ENCODE peak calls at places on chromosomes 12 and 14, in seven cellular contexts. K is cardiac fibroblast, R is fibroblast of the aortic adventitia, A is fibroblast of pulmonary artery, O is pancreas, M is Peyer's patch, G is foreskin fibroblast. Q is an unnamed sample.

GRCh38 chr14:75259946-75260545 is 18.6 kb upstream of the FOS start:
- DNase-seq in A (no peak), O (no peak), G (no peak), R (no peak), K (no peak), M (no peak), Q (no peak)

GRCh38 chr12:122111070-122111750 is 32.7 kb downstream of the MLXIP start:
- DNase-seq in M (no peak), O (peak; percentile 22), K (no peak), R (no peak), A (no peak), G (no peak), Q (no peak)

GRCh38 chr14:80705241-80705980 is 236.1 kb downstream of the CEP128 start:
- DNase-seq in O (no peak), A (no peak), K (no peak), R (no peak), M (no peak), G (no peak), Q (no peak)

GRCh38 chr12:47268501-47269459 is 189.0 kb upstream of the AMIGO2 start:
- DNase-seq in R (no peak), K (no peak), O (no peak), A (no peak), G (no peak), M (peak; percentile 41), Q (no peak)

GRCh38 chr12:24462946-24463345 is 486.0 kb downstream of the BCAT1 start:
- DNase-seq in R (no peak), A (no peak), G (no peak), M (no peak), K (no peak), O (no peak), Q (no peak)

GRCh38 chr12:98325003-98325402 is 190.4 kb upstream of the TMPO start:
- DNase-seq in R (no peak), K (no peak), M (no peak), G (no peak), O (no peak), A (no peak), Q (no peak)

GRCh38 chr14:74488788-74489397 is 4.2 kb downstream of the NPC2 start:
- DNase-seq in R (peak; percentile 69), G (peak; percentile 68), A (peak; percentile 72), M (no peak), K (peak; percentile 60), O (no peak), Q (peak; percentile 54)

GRCh38 chr14:100784523-100785337 is 41.2 kb upstream of the MEG3 start:
- DNase-seq in A (no peak), G (no peak), K (no peak), R (no peak), M (no peak), O (no peak), Q (no peak)

GRCh38 chr14:81655423-81656314 is 122.0 kb upstream of the SEL1L start:
- DNase-seq in A (no peak), M (no peak), K (no peak), O (no peak), R (no peak), G (no peak), Q (no peak)

GRCh38 chr12:53427905-53428594 is 4.4 kb downstream of the AMHR2 start:
- DNase-seq in R (peak; percentile 70), G (peak; percentile 95), A (peak; percentile 51), K (peak; percentile 33), M (no peak), O (no peak), Q (no peak)

GRCh38 chr14:100849432-100849831 is 23.5 kb downstream of the MEG3 start:
- DNase-seq in A (no peak), R (peak; percentile 42), O (no peak), K (no peak), G (no peak), M (no peak), Q (no peak)

GRCh38 chr14:32980887-32981501 is 42.3 kb downstream of the NPAS3 start:
- DNase-seq in K (no peak), A (no peak), O (no peak), M (no peak), G (no peak), R (no peak), Q (no peak)

GRCh38 chr12:122048156-122048555 is 26.5 kb downstream of the BCL7A start:
- DNase-seq in R (peak; percentile 52), M (no peak), K (peak; percentile 28), O (no peak), A (no peak), G (no peak), Q (no peak)

GRCh38 chr14:65080954-65081747 is 21.2 kb downstream of the MAX start:
- DNase-seq in O (no peak), A (no peak), R (peak; percentile 30), M (no peak), G (no peak), K (no peak), Q (no peak)

GRCh38 chr12:108985750-108986149 is 35.1 kb downstream of the SVOP start:
- DNase-seq in R (no peak), K (no peak), M (no peak), O (no peak), A (no peak), G (no peak), Q (no peak)

GRCh38 chr12:120639771-120640721 is at the start of gene CABP1:
- DNase-seq in O (peak; percentile 42), A (no peak), R (no peak), K (no peak), G (no peak), M (peak; percentile 64), Q (no peak)

GRCh38 chr14:91870890-91871289 is 3.6 kb upstream of the TC2N start:
- DNase-seq in G (no peak), R (no peak), A (no peak), M (no peak), K (no peak), O (no peak), Q (no peak)

GRCh38 chr14:91872011-91872476 is 4.7 kb upstream of the TC2N start:
- DNase-seq in G (no peak), A (peak; percentile 49), K (peak; percentile 48), M (peak; percentile 64), R (peak; percentile 51), O (peak; percentile 79), Q (no peak)

GRCh38 chr14:91873476-91874265 is 6.3 kb upstream of the TC2N start:
- DNase-seq in M (peak; percentile 82), A (no peak), R (no peak), G (no peak), K (peak; percentile 36), O (no peak), Q (no peak)

GRCh38 chr14:91870001-91870400 is 2.7 kb upstream of the TC2N start:
- DNase-seq in M (peak; percentile 67), A (no peak), G (no peak), R (no peak), K (no peak), O (no peak), Q (no peak)

DNA sequence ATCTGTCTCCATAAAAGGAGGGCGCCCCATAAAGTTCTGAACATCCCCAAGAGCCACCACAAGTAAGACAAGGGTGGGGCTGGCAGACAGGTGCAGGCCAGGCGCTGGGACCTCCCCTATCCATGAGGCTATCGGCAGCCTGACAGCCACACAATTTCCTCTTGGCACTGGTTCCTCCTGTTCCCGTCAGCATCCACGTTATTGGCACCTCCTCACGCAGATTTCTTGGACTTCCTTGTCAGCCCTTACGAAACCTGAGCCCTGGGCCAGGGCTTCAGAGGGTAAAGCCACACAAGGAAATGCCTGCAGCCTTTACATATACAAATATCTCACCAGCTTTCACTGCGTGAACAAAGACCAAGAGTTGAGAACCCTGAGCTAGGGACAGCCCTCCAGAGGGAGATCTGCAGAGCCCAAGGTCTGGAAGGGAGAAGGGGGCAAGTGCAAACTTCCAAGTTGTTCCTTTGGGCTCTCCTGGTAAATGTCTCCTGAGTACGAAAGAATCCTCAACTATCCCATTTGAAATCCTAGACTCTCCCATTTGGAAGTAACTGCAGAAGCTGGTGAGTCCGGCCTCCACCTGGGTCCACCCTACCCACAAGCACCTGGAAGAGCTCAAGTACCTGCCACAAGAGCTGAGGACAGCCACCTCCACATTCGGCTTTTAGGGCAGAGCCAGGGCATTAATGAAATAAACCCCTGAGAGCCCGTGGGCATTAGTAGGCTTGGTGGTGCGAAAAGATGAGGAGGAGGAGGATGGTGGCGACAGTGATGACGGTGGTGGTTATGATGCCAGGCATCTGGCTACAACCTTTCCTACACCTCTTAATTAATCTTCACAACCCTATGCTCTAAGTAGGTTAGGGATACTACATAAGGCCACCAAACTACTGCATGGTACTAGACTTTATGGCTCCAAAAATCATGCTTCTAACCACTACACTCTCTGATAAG is 5.5 kb upstream of the TC2N start:
- DNase-seq in G (peak; percentile 84), O (peak; percentile 91), R (peak; percentile 96), M (peak; percentile 60), K (peak; percentile 98), A (peak; percentile 95), Q (peak; percentile 65)
- H3K4me3 ChIP-seq in G (no peak overlapping the region), O (no peak overlapping the region), R (no peak overlapping the region), M (peak overlapping the region; percentile 19), K (no peak overlapping the region), A (no peak overlapping the region), Q (no peak overlapping the region)

DNA sequence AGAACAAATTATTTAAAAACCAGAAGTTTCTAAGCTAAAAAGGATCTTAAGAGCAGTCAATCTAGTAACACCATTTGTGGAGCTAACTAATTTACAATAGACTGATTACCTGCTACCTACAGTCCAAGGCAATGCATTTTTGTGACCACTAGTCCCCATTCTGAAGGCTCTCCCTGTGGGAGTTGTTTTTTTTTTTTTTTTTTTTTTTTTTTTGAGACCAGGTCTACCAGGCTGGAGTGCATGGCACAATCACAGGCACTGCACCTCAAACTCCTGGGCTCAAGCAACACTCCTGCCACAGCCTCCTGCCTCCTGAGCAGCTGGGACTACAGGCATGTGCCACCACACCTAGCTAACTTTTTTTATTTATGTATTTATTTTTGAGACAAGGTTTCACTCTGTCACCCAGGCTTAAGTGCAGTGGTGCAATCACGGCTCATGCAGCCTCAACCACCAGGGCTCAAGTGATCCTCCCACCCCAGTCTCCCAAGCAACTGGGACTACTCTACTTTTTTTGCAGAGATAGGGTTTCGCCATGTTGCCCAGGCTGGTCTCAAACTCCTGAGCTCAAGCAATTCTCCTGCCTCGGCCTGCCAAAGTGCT is 3.9 kb downstream of the GNPTAB start:
- DNase-seq in A (no peak), G (no peak), K (no peak), M (no peak), O (no peak), R (no peak), Q (no peak)
- TF ChIP-seq CTCF in A (no peak), G (no peak), K (no peak), M (no peak), O (no peak), R (no peak), Q (no peak)

GRCh38 chr14:91398707-91399106 is 18.9 kb downstream of the CCDC88C start:
- DNase-seq in K (no peak), R (no peak), O (no peak), G (no peak), A (no peak), M (no peak), Q (no peak)
- H3K4me3 ChIP-seq in K (no peak overlapping the region), R (no peak overlapping the region), O (no peak overlapping the region), G (no peak overlapping the region), A (no peak overlapping the region), M (no peak overlapping the region), Q (no peak overlapping the region)

DNA sequence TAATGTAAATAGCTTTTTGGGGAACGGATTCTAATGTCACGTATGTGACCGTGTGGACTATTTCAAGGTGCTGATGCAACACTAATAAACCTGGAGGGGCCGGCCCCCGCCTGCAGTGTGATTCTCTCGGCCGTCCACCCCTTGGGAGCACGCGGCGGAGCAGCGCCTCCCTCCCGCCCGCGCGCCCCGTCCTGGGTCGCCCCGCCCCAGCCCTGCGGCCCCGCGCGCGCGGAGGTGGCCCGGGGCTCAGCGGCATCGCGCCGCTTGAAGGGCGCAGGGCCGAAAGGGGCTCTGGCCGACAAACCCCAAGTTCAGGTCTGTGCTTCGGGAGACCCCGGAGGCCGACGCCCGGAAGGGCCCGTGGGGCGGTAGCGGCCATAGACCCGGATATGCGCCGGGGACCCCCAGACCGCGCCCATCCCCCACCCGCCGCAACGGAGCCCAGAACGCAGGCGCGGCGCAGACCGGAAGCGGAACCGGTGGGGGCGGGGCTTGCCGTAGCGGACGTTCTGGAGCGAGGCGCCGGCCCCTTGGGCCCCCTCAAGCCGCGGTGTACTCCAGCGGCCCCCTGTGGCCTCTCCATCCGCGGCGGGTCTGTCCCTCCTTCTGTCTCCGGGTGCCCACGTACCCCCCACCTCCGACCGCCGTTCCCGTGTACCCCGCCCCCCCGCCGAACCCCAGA is at the start of gene TEX22:
- DNase-seq in G (peak; percentile 94), R (peak; percentile 70), M (peak; percentile 90), O (peak; percentile 85), K (peak; percentile 86), A (peak; percentile 81), Q (peak; percentile 22)
- TF ChIP-seq CTCF in G (no peak), R (no peak), M (no peak), O (no peak), K (peak; percentile 8), A (peak; percentile 9), Q (no peak)

Q was measured in astrocyte of the cerebellum.